ENCODE peak calls at places on chromosomes 16 and 17, in six cellular contexts. Q, O, A, K, W and F are unnamed samples. For H3K27me3, the result is how much of the 10 kb centered on the place peaks cover.

GRCh38 chr17:41718287-41718645 is 6.1 kb downstream of the GAST start:
- DNase-seq in O (no peak), K (no peak), A (no peak), W (no peak), Q (no peak), F (no peak)

GRCh38 chr16:67277999-67278772 is 1.1 kb upstream of the PLEKHG4 start:
- DNase-seq in K (peak), A (peak), Q (peak), O (no peak), W (no peak), F (no peak)

GRCh38 chr17:41785091-41785875 is 1.2 kb downstream of the JUP start:
- DNase-seq in A (peak), O (no peak), K (peak), Q (no peak), W (peak), F (no peak)

GRCh38 chr17:48645639-48646182 is 19.6 kb upstream of the HOXB9 start:
- DNase-seq in Q (no peak), K (peak), O (no peak), W (no peak), A (no peak), F (no peak)

GRCh38 chr16:73015612-73016487 is 32.1 kb downstream of the ZFHX3 start:
- DNase-seq in A (no peak), K (no peak), W (no peak), Q (no peak), O (no peak), F (no peak)

GRCh38 chr17:28139822-28140221 is 97.3 kb downstream of the NLK start:
- DNase-seq in O (no peak), Q (no peak), K (no peak), A (no peak), W (no peak), F (no peak)

GRCh38 chr17:76246080-76247066 is 6.1 kb upstream of the RNF157 start:
- DNase-seq in Q (no peak), O (no peak), W (no peak), A (peak), K (no peak), F (no peak)

GRCh38 chr17:77085916-77086432 is 54.8 kb upstream of the SEC14L1 start:
- DNase-seq in W (no peak), Q (no peak), O (no peak), A (no peak), K (no peak), F (no peak)

GRCh38 chr16:26005336-26005735 is 313.6 kb downstream of the HS3ST4 start:
- DNase-seq in W (no peak), K (no peak), Q (no peak), O (no peak), A (no peak), F (no peak)

GRCh38 chr17:77376795-77377751 is 236.3 kb downstream of the SEC14L1 start:
- DNase-seq in K (no peak), A (no peak), W (no peak), O (no peak), Q (no peak), F (no peak)

GRCh38 chr16:71610936-71611871 is 14.8 kb upstream of the MARVELD3 start:
- DNase-seq in Q (peak), O (no peak), A (peak), W (peak), K (peak), F (peak)

GRCh38 chr17:56637254-56637653 is 43.8 kb downstream of the NOG start:
- DNase-seq in A (no peak), Q (no peak), W (no peak), K (no peak), O (no peak), F (no peak)
- H3K27me3 ChIP-seq in A (under half), Q (under half), W (under half), K (under half), O (under half), F (under half)

GRCh38 chr16:15811416-15811777 is 45.4 kb downstream of the MYH11 start:
- DNase-seq in Q (no peak), W (no peak), K (no peak), A (no peak), O (no peak), F (no peak)
- H3K27ac ChIP-seq in Q (no peak), W (no peak), K (no peak), A (peak), O (peak), F (no peak)

GRCh38 chr17:73552300-73553088 is 91.8 kb downstream of the SDK2 start:
- DNase-seq in O (no peak), W (no peak), Q (peak), K (no peak), A (no peak), F (no peak)
- H3K27me3 ChIP-seq in O (under half), W (under half), Q (under half), K (under half), A (under half), F (under half)

DNA sequence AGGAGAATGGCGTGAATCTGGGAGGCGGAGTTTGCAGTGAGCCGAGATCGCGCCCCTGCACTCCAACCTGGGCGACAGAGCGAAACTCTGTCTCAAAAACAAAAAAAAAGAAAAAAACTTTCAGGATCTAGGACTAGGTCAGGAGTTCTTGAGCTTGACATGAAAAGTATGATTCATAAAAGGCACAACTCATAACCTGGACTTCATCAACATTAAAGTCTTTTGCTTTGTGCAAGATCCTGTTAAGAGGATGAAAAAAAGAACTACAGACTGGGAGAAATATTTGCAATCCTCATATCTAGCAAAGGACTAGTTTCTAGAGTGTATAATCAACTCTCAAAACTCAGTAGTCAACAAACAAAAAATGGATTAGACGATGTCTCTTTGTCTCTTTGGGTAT is 40.0 kb downstream of the TBC1D16 start:
- DNase-seq in O (no peak), W (no peak), K (no peak), Q (no peak), A (no peak), F (no peak)
- H3K27ac ChIP-seq in O (no peak), W (no peak), K (no peak), Q (no peak), A (no peak), F (no peak)